ENCODE peak calls at places on chromosomes 12 and 14, in four cellular contexts. C is CD4-positive, alpha-beta T cell; Z is foreskin fibroblast; O is dorsolateral prefrontal cortex. G is an unnamed sample.

GRCh38 chr14:21072102-21072501 is 2.0 kb downstream of the ARHGEF40 start:
- DNase-seq in O (no peak), Z (peak), C (no peak), G (peak)

GRCh38 chr12:90888316-90888715 is 66.7 kb downstream of the CCER1 start:
- DNase-seq in C (no peak), O (no peak), Z (peak), G (no peak)

GRCh38 chr12:55673638-55674037 is 34.1 kb downstream of the ITGA7 start:
- DNase-seq in Z (no peak), C (no peak), O (no peak), G (no peak)

GRCh38 chr14:72476657-72477499 is 417.0 kb downstream of the DPF3 start:
- DNase-seq in Z (peak), O (no peak), C (no peak), G (peak)

GRCh38 chr12:79127268-79127895 is 262.8 kb downstream of the SYT1 start:
- DNase-seq in O (no peak), C (no peak), Z (peak), G (peak)

GRCh38 chr12:132520421-132521199 is 30.7 kb downstream of the FBRSL1 start:
- DNase-seq in C (no peak), Z (no peak), O (no peak), G (no peak)

GRCh38 chr14:20978687-20979086 is 11.1 kb upstream of the METTL17 start:
- DNase-seq in Z (no peak), C (no peak), O (no peak), G (no peak)

GRCh38 chr12:121724930-121725329 is 12.4 kb downstream of the TMEM120B start:
- DNase-seq in Z (no peak), C (no peak), O (no peak), G (no peak)

GRCh38 chr14:22095845-22096510 is 422.4 kb upstream of the OR4E1 start:
- DNase-seq in O (no peak), Z (no peak), C (no peak), G (no peak)

GRCh38 chr14:98598576-98598975 is 673.4 kb downstream of the BCL11B start:
- DNase-seq in C (no peak), O (no peak), Z (no peak), G (no peak)

GRCh38 chr12:5317556-5317955 is 114.4 kb upstream of the NTF3 start:
- DNase-seq in O (no peak), C (no peak), Z (no peak), G (no peak)

GRCh38 chr14:79432640-79433039 is 778.7 kb downstream of the DIO2 start:
- DNase-seq in O (no peak), C (no peak), Z (no peak), G (no peak)

GRCh38 chr14:94394594-94395305 is 6.3 kb upstream of the SERPINA1 start:
- DNase-seq in C (no peak), O (no peak), Z (peak), G (no peak)

GRCh38 chr12:94874086-94874985 is 129.2 kb downstream of the NDUFA12 start:
- DNase-seq in Z (no peak), O (no peak), C (no peak), G (no peak)

GRCh38 chr12:71972441-71973074 is 33.9 kb downstream of the TPH2 start:
- DNase-seq in C (no peak), O (no peak), Z (no peak), G (no peak)

GRCh38 chr12:15700595-15700994 is 88.6 kb downstream of the EPS8 start:
- DNase-seq in O (no peak), C (no peak), Z (peak), G (peak)

GRCh38 chr12:68098939-68099338 is 60.6 kb downstream of the IFNG start:
- DNase-seq in O (no peak), Z (no peak), C (no peak), G (no peak)

GRCh38 chr14:30283822-30284446 is 275.0 kb upstream of the G2E3 start:
- DNase-seq in O (no peak), C (no peak), Z (peak), G (peak)

GRCh38 chr14:104843442-104844305 is 21.4 kb upstream of the CEP170B start:
- DNase-seq in O (no peak), C (no peak), Z (no peak), G (no peak)

GRCh38 chr12:94172031-94172430 is 23.7 kb downstream of the PLXNC1 start:
- DNase-seq in O (no peak), Z (no peak), C (no peak), G (no peak)

GRCh38 chr14:104820669-104821228 is 19.8 kb downstream of the ZBTB42 start:
- DNase-seq in C (no peak), O (no peak), Z (peak), G (peak)

GRCh38 chr14:87014854-87015253 is 978.1 kb downstream of the GALC start:
- DNase-seq in C (no peak), O (no peak), Z (no peak), G (no peak)

GRCh38 chr14:36653412-36653811 is 8.2 kb upstream of the PAX9 start:
- DNase-seq in C (no peak), Z (no peak), O (no peak), G (no peak)

GRCh38 chr14:58639842-58640484 is 2.2 kb downstream of the DACT1 start:
- DNase-seq in O (no peak), C (no peak), Z (peak), G (peak)

GRCh38 chr12:7128681-7129593 is at the start of gene RBP5:
- DNase-seq in Z (no peak), O (no peak), C (no peak), G (no peak)

GRCh38 chr12:41521872-41522379 is 333.8 kb downstream of the PDZRN4 start:
- DNase-seq in Z (peak), C (no peak), O (no peak), G (peak)

GRCh38 chr12:49555631-49556390 is 12.1 kb downstream of the MCRS1 start:
- DNase-seq in Z (no peak), O (no peak), C (no peak), G (no peak)

GRCh38 chr12:119230804-119231203 is 52.1 kb downstream of the HSPB8 start:
- DNase-seq in Z (no peak), C (no peak), O (no peak), G (no peak)

GRCh38 chr12:123895477-123895876 is 77.2 kb downstream of the CCDC92 start:
- DNase-seq in O (no peak), Z (no peak), C (no peak), G (no peak)

GRCh38 chr12:12999959-13000615 is at the start of gene HEBP1:
- DNase-seq in Z (peak), O (peak), C (peak), G (peak)

GRCh38 chr12:115267464-115267863 is 583.5 kb upstream of the TBX3 start:
- DNase-seq in C (no peak), Z (no peak), O (no peak), G (no peak)

GRCh38 chr14:44396226-44396625 is 110.9 kb downstream of the FSCB start:
- DNase-seq in O (no peak), Z (no peak), C (no peak), G (no peak)

GRCh38 chr12:6180300-6181051 is 19.7 kb upstream of the CD9 start:
- DNase-seq in C (no peak), Z (peak), O (no peak), G (peak)

GRCh38 chr12:10191865-10192264 is 13.0 kb downstream of the TMEM52B start:
- DNase-seq in O (no peak), C (no peak), Z (peak), G (peak)

GRCh38 chr12:120224304-120225199 is 23.6 kb upstream of the RPLP0 start:
- DNase-seq in C (no peak), Z (no peak), O (no peak), G (no peak)

GRCh38 chr12:55637467-55637866 is 775 bp downstream of the OR10P1 start:
- DNase-seq in Z (no peak), C (no peak), O (no peak), G (no peak)

GRCh38 chr12:70724444-70724843 is 87.2 kb upstream of the PTPRB start:
- DNase-seq in Z (no peak), C (no peak), O (no peak), G (peak)
- TF ChIP-seq CTCF in Z (peak), C (no peak), O (no peak), G (peak)

GRCh38 chr14:61321385-61322010 is at the start of gene PRKCH:
- DNase-seq in Z (peak), C (peak), O (no peak), G (no peak)
- TF ChIP-seq CTCF in Z (no peak), C (peak), O (no peak), G (no peak)

GRCh38 chr14:90747909-90748308 is 68.3 kb downstream of the TTC7B start:
- DNase-seq in O (no peak), Z (no peak), C (no peak), G (no peak)
- TF ChIP-seq CTCF in O (no peak), Z (no peak), C (no peak), G (no peak)

GRCh38 chr12:110100315-110100970 is 23.7 kb upstream of the IFT81 start:
- DNase-seq in O (peak), C (peak), Z (peak), G (peak)
- TF ChIP-seq CTCF in O (peak), C (peak), Z (peak), G (peak)

DNA sequence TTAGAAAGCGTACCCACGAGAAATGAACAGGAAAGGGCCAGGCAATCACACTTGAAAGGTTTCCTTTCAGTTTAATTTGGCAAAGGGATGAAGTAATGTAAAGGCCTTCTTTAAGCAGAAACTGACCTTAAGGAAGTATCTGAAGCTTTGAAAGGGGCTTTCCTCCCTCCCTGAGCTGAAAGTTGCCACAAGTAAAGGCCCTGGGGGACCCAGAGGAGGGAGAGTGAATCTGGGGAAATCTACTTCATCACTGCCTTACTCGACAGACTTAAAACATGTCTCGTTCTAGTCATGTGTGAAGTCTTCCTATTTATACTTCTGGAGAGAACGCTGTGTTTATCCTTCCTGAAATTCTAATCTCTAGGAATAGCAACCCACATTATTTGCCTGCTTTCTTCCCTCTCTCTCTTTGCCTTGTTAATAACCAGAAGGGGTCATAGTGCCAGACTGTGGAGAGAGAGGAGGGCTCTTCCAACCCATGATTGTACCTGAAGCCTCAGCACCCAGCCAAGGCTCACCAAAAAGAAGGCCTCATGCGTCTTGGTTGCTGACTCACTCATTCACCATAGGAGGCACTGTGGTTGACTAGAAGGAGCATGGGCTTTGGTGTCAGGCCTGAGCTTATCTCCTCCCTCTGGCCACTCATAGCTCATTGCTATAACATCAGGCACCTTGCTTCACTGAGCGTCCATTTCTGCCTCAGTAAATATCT is 10.2 kb upstream of the GPX2 start:
- DNase-seq in Z (no peak), O (no peak), C (no peak), G (no peak)
- TF ChIP-seq CTCF in Z (no peak), O (no peak), C (no peak), G (no peak)

DNA sequence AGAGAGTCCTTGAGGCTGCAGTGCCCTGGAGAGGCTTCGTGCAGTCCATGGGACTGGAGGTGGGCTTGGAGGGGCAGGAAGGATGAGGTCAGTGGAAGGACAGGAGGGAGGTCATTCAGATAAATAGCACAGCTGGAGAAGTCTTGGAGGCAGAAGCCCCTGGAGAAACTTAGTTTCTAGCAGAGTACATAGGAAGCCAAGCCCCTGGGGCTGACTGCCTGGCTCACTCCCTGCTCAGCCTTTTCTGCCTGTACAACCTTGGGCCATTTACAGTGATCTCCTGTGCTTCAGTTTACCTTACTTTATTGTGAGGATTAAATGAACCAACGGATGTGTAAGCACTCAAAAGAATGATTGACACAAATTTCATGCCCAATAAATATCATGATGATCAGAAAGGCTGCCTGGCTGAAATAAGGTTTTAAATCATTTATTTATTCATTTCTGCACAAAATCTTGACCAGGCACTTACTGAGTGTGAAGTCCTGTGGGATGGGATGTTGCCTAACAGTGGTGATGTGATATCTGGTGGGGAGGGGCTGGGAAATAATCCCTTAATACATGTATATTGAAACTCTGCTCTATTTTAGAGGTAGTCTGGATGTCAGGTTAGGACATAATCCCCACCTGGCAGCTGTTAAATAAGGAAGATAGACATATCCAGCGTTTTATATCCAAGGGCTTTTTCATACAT is 54.3 kb downstream of the PLEKHG7 start:
- DNase-seq in O (no peak), Z (no peak), C (no peak), G (no peak)
- TF ChIP-seq CTCF in O (no peak), Z (no peak), C (no peak), G (no peak)

GRCh38 chr14:101960225-101960624 is 4.1 kb upstream of the DYNC1H1 start:
- DNase-seq in O (no peak), Z (no peak), C (no peak), G (no peak)
- TF ChIP-seq CTCF in O (peak), Z (peak), C (no peak), G (peak)

GRCh38 chr12:108568653-108569154 is 6.3 kb downstream of the ISCU start:
- DNase-seq in O (no peak), C (peak), Z (no peak), G (no peak)
- TF ChIP-seq CTCF in O (no peak), C (no peak), Z (no peak), G (no peak)

DNA sequence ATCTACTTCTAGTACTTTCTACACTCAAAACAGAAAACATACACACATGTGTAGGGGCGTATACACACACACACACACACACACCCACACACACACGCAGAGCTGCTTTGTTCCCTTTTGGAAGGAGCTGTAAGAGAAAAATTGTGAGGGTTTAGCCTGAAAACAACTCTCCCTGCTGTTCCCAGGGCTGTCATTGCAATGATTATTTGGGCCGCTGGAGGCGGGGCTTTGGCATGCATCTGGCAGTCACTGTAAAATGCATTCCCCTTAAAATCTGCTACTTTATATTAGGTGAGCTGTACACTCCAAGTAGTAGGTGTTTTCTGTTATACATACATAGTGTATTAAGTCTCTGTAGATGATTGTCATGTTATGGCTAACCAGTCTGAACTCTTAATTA is 29.1 kb upstream of the SLC38A2 start:
- DNase-seq in O (no peak), C (no peak), Z (peak), G (no peak)
- TF ChIP-seq CTCF in O (no peak), C (no peak), Z (peak), G (peak)